ENCODE peak calls at places on chromosomes 6 and 20, in six cellular contexts. J is HepG2, B is K562, D is GM12878, M is HCT116, Q is H1. V is an unnamed sample.

GRCh38 chr20:49668181-49668877 is 45.3 kb downstream of the B4GALT5 start:
- DNase-seq in M (no peak), D (peak; percentile 96), B (peak; percentile 91), J (no peak), Q (no peak), V (no peak)

GRCh38 chr20:7094438-7094997 is 327.0 kb downstream of the BMP2 start:
- DNase-seq in M (peak; percentile 4), B (peak; percentile 32), D (no peak), J (peak; percentile 43), Q (no peak), V (peak; percentile 48)

GRCh38 chr6:166614589-166614988 is 12.5 kb downstream of the RPS6KA2 start:
- DNase-seq in B (no peak), D (no peak), M (no peak), J (no peak), Q (no peak), V (no peak)

GRCh38 chr20:52805892-52806291 is 166.3 kb upstream of the TSHZ2 start:
- DNase-seq in Q (no peak), B (no peak), J (no peak), M (no peak), D (no peak), V (no peak)

GRCh38 chr6:28866342-28867077 is 57.3 kb downstream of the TRIM27 start:
- DNase-seq in D (no peak), J (peak; percentile 85), Q (no peak), B (peak; percentile 72), M (no peak), V (no peak)

GRCh38 chr6:104381907-104382306 is 477.8 kb downstream of the HACE1 start:
- DNase-seq in Q (no peak), B (no peak), J (no peak), M (no peak), D (no peak), V (no peak)

GRCh38 chr6:155040946-155041345 is 45.8 kb downstream of the TIAM2 start:
- DNase-seq in M (no peak), D (no peak), Q (no peak), B (no peak), J (no peak), V (no peak)

GRCh38 chr6:165439928-165440554 is 130.6 kb upstream of the C6orf118 start:
- DNase-seq in Q (no peak), B (peak; percentile 20), D (no peak), M (peak; percentile 34), J (peak; percentile 21), V (peak; percentile 15)

GRCh38 chr6:109781001-109781400 is 89.9 kb downstream of the FIG4 start:
- DNase-seq in D (no peak), Q (no peak), J (no peak), M (no peak), B (no peak), V (no peak)

GRCh38 chr20:15045246-15045645 is 707.8 kb upstream of the FLRT3 start:
- DNase-seq in Q (no peak), B (no peak), M (no peak), D (no peak), J (no peak), V (no peak)

GRCh38 chr20:17571153-17571527 is 1.3 kb downstream of the DSTN start:
- DNase-seq in B (no peak), M (no peak), J (no peak), Q (no peak), D (no peak), V (no peak)

GRCh38 chr6:109695468-109695867 is 4.4 kb downstream of the FIG4 start:
- DNase-seq in J (peak; percentile 41), Q (no peak), M (no peak), D (no peak), B (peak; percentile 16), V (no peak)

GRCh38 chr20:48826064-48826463 is 1.7 kb downstream of the PREX1 start:
- DNase-seq in M (no peak), B (no peak), D (no peak), J (no peak), Q (peak; percentile 15), V (peak; percentile 82)

GRCh38 chr20:15599961-15600360 is 973.3 kb downstream of the KIF16B start:
- DNase-seq in J (no peak), B (no peak), M (no peak), D (no peak), Q (no peak), V (no peak)

GRCh38 chr6:2611092-2611491 is 139.6 kb downstream of the MYLK4 start:
- DNase-seq in B (no peak), J (no peak), M (no peak), D (no peak), Q (no peak), V (no peak)

GRCh38 chr20:62887147-62887859 is 25.7 kb upstream of the TCFL5 start:
- DNase-seq in D (no peak), B (peak; percentile 47), Q (no peak), J (peak; percentile 50), M (no peak), V (no peak)

GRCh38 chr6:13242590-13242989 is 85.7 kb downstream of the TBC1D7 start:
- DNase-seq in D (no peak), J (no peak), Q (no peak), B (no peak), M (no peak), V (no peak)

GRCh38 chr6:126232671-126233070 is 107.2 kb upstream of the CENPW start:
- DNase-seq in J (no peak), D (no peak), Q (no peak), M (no peak), B (no peak), V (no peak)

GRCh38 chr6:12483712-12484111 is 193.6 kb downstream of the EDN1 start:
- DNase-seq in J (no peak), Q (no peak), D (peak; percentile 64), B (no peak), M (peak; percentile 77), V (no peak)

GRCh38 chr6:99093781-99094180 is 146.0 kb upstream of the FBXL4 start:
- DNase-seq in B (no peak), Q (no peak), D (no peak), J (no peak), M (no peak), V (no peak)

GRCh38 chr6:73152998-73153757 is 72.1 kb downstream of the KHDC1L start:
- DNase-seq in B (no peak), M (no peak), D (no peak), J (no peak), Q (no peak), V (no peak)

GRCh38 chr6:52335576-52335975 is 26.4 kb upstream of the PAQR8 start:
- DNase-seq in B (no peak), D (no peak), Q (no peak), M (no peak), J (no peak), V (no peak)

DNA sequence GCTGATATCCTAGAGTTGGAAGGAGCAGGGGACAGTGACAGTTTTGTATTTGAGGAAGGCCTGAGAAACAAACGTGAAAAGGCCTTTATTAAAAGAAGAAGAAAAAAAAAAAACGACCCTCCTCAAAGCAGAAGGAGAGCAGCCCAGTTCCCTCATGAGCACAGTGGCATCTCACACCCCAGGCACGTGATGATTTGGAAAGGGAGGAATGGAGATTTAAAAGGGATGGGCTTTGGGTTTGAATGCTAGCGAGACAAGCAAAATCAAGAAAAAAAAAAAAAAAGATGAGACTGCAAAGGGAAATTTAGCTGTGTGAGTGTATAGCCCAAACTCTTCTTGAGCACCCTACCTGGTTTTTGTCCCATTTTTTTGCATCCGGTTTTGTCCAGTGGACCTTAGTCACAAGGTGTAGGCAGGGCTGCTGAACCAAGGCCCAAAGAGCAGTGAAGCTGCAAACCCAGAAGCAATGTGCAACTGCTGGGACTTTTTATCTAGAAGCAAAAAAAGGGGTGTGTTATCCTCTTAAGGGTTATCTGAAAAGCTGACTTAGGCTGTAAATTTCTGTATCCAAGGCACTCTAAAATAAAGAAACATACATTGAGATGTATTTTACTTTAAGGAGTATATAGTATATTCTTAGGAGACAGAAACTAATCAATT is 54.5 kb upstream of the RREB1 start:
- DNase-seq in M (no peak), B (peak; percentile 56), D (no peak), Q (no peak), J (no peak), V (no peak)
- H3K9ac ChIP-seq in M (no peak overlapping the region), B (no peak overlapping the region), D (no peak overlapping the region), Q (no peak overlapping the region), J (no peak overlapping the region), V (peak overlapping the region; percentile 72)

GRCh38 chr20:35539756-35540212 is 2.1 kb upstream of the ERGIC3 start:
- DNase-seq in M (no peak), Q (no peak), D (peak; percentile 70), B (peak; percentile 85), J (peak; percentile 97), V (no peak)
- TF ChIP-seq ZNF274 in M (no peak), Q (no peak), D (no peak), B (no peak), J (no peak), V (no peak)

GRCh38 chr20:51799586-51799985 is 2.7 kb downstream of the SALL4 start:
- DNase-seq in M (no peak), B (no peak), Q (no peak), J (no peak), D (no peak), V (no peak)

GRCh38 chr20:51802170-51802745 is at the start of gene SALL4:
- DNase-seq in J (no peak), B (no peak), Q (peak; percentile 91), D (no peak), M (no peak), V (peak; percentile 98)

GRCh38 chr20:51800769-51801219 is 1.5 kb downstream of the SALL4 start:
- DNase-seq in Q (no peak), B (no peak), J (no peak), D (no peak), M (no peak), V (no peak)

GRCh38 chr20:51801220-51801991 is 915 bp downstream of the SALL4 start:
- DNase-seq in J (no peak), M (no peak), Q (no peak), D (no peak), B (no peak), V (no peak)

GRCh38 chr20:51800132-51800721 is 2.1 kb downstream of the SALL4 start:
- DNase-seq in M (peak; percentile 35), D (no peak), B (peak; percentile 41), J (peak; percentile 48), Q (peak; percentile 82), V (peak; percentile 89)
- H3K27me3 ChIP-seq in M (no peaks in the 10 kb centered on the region), D (peaks cover 15% of the 10 kb centered on the region), B (peaks cover 4% of the 10 kb centered on the region), J (peaks cover 49% of the 10 kb centered on the region), Q (no peaks in the 10 kb centered on the region), V (no peaks in the 10 kb centered on the region)

GRCh38 chr6:16722616-16723015 is 38.6 kb downstream of the ATXN1 start:
- DNase-seq in M (no peak), J (no peak), Q (no peak), D (no peak), B (no peak), V (no peak)

GRCh38 chr6:16721977-16722376 is 39.3 kb downstream of the ATXN1 start:
- DNase-seq in J (no peak), Q (no peak), D (no peak), B (no peak), M (no peak), V (no peak)

GRCh38 chr6:16720861-16721260 is 40.4 kb downstream of the ATXN1 start:
- DNase-seq in J (no peak), M (no peak), D (no peak), Q (no peak), B (no peak), V (no peak)

GRCh38 chr6:16725145-16725864 is 36.0 kb downstream of the ATXN1 start:
- DNase-seq in D (no peak), J (no peak), B (no peak), M (no peak), Q (no peak), V (no peak)

DNA sequence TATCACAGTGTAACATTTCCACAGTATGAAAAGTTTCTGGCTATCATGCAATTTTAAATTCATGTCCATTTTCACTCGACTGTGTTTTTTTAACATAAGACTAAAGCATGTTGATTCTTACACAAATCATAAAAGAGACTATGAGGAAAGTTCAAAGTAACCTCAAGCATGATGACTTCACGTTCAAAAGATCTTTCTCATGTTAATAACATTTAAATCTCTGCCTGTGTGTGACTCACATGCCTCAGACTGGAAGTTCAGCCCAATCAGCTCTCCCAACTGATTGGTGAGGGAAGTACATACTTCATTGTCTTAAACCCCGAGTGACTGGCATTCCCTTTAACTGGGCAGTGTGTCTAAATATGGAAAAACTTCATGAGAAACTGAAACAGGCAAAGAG is 37.4 kb downstream of the ATXN1 start:
- DNase-seq in Q (peak; percentile 47), B (no peak), J (peak; percentile 71), D (no peak), M (peak; percentile 84), V (peak; percentile 20)
- H3K9ac ChIP-seq in Q (no peak overlapping the region), B (no peak overlapping the region), J (no peak overlapping the region), D (no peak overlapping the region), M (peak overlapping the region; percentile 0), V (no peak overlapping the region)